ENCODE peak calls at places on chromosomes 5 and 9, in eight cellular contexts. D is psoas muscle, N is tibial nerve, S is IMR-90, T is right atrium auricular region, E is heart left ventricle, Y is gastrocnemius medialis, G is ovary. J is an unnamed sample.

GRCh38 chr5:172178301-172179031 is 9.6 kb downstream of the STK10 start:
- DNase-seq in D (no peak), N (no peak), S (no peak), T (no peak), E (no peak), Y (no peak), G (no peak), J (no peak)

GRCh38 chr5:57626703-57627102 is 144.1 kb upstream of the ACTBL2 start:
- DNase-seq in D (no peak), N (no peak), S (no peak), T (no peak), E (no peak), Y (no peak), G (no peak), J (no peak)

GRCh38 chr9:109251080-109251775 is 69.6 kb downstream of the EPB41L4B start:
- DNase-seq in D (no peak), N (no peak), S (peak; percentile 65), T (no peak), E (no peak), Y (no peak), G (peak; percentile 45), J (no peak)

GRCh38 chr5:32531885-32532520 is 53.4 kb upstream of the SUB1 start:
- DNase-seq in D (no peak), N (no peak), S (peak; percentile 74), T (no peak), E (no peak), Y (no peak), G (no peak), J (no peak)

GRCh38 chr9:123929177-123929869 is 603 bp downstream of the DENND1A start:
- DNase-seq in D (no peak), N (no peak), S (no peak), T (no peak), E (no peak), Y (peak; percentile 13), G (peak; percentile 29), J (no peak)

GRCh38 chr9:116133163-116133562 is 20.4 kb upstream of the PAPPA start:
- DNase-seq in D (no peak), N (no peak), S (no peak), T (no peak), E (no peak), Y (no peak), G (no peak), J (no peak)

GRCh38 chr5:159220206-159220605 is 10.9 kb upstream of the RNF145 start:
- DNase-seq in D (no peak), N (no peak), S (peak; percentile 8), T (no peak), E (no peak), Y (no peak), G (no peak), J (no peak)

GRCh38 chr9:120935383-120935857 is 8.8 kb upstream of the TRAF1 start:
- DNase-seq in D (peak; percentile 94), N (peak; percentile 99), S (peak; percentile 91), T (peak; percentile 99), E (peak; percentile 95), Y (peak; percentile 91), G (peak; percentile 95), J (peak; percentile 97)

GRCh38 chr5:81315336-81315735 is 13.9 kb downstream of the ZCCHC9 start:
- DNase-seq in D (no peak), N (no peak), S (peak; percentile 86), T (no peak), E (no peak), Y (no peak), G (no peak), J (no peak)

GRCh38 chr9:78133751-78134150 is 102.1 kb upstream of the CEP78 start:
- DNase-seq in D (no peak), N (no peak), S (no peak), T (no peak), E (no peak), Y (no peak), G (no peak), J (no peak)

GRCh38 chr9:113484258-113484730 is 20.8 kb downstream of the RGS3 start:
- DNase-seq in D (peak; percentile 42), N (no peak), S (peak; percentile 28), T (peak; percentile 74), E (peak; percentile 84), Y (peak; percentile 44), G (no peak), J (no peak)

GRCh38 chr5:17019324-17019723 is 83.2 kb upstream of the MYO10 start:
- DNase-seq in D (no peak), N (no peak), S (peak; percentile 72), T (no peak), E (peak; percentile 60), Y (no peak), G (no peak), J (no peak)

GRCh38 chr5:90528704-90529233 is 615 bp downstream of the LYSMD3 start:
- DNase-seq in D (no peak), N (peak; percentile 11), S (peak; percentile 29), T (no peak), E (no peak), Y (no peak), G (peak; percentile 18), J (no peak)
- H3K27ac ChIP-seq in D (peak overlapping the region; percentile 88), N (peak overlapping the region; percentile 93), S (peak overlapping the region; percentile 94), T (peak overlapping the region; percentile 96), E (peak overlapping the region; percentile 98), Y (peak overlapping the region; percentile 96), G (peak overlapping the region; percentile 93), J (peak overlapping the region; percentile 96)

GRCh38 chr5:154895606-154896561 is 37.5 kb downstream of the CNOT8 start:
- DNase-seq in D (no peak), N (no peak), S (no peak), T (no peak), E (no peak), Y (no peak), G (no peak), J (no peak)
- H3K4me1 ChIP-seq in D (no peaks in the 10 kb centered on the region), N (no peaks in the 10 kb centered on the region), S (no peaks in the 10 kb centered on the region), T (no peaks in the 10 kb centered on the region), E (no peaks in the 10 kb centered on the region), Y (no peaks in the 10 kb centered on the region), G (no peaks in the 10 kb centered on the region), J (no peaks in the 10 kb centered on the region)

DNA sequence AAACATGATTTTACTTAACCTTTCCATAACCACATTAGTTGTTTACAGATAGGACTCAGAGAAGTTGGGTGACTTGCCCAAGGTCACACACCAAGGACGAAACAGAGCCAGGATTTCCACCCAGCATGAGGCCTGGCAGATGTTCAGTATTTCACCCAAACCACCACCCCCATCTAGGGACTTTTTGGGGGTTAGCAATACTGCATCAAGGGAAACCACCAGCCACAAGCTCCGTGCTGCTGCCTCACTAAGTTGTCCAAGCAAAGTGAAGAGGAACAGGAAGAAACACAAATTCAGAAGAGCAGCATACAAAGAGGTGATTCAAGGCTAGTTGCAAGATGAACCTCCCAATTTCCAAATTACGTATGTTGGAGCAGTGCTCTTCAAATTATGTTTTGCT is 219.6 kb upstream of the RORB start:
- DNase-seq in D (no peak), N (no peak), S (no peak), T (no peak), E (no peak), Y (no peak), G (no peak), J (no peak)
- TF ChIP-seq CTCF in D (no peak), N (no peak), S (no peak), T (no peak), E (no peak), Y (no peak), G (no peak), J (no peak)

GRCh38 chr5:39361306-39361705 is 3.0 kb downstream of the C9 start:
- DNase-seq in D (no peak), N (no peak), S (no peak), T (no peak), E (no peak), Y (no peak), G (no peak), J (no peak)
- H3K27ac ChIP-seq in D (no peak overlapping the region), N (no peak overlapping the region), S (no peak overlapping the region), T (no peak overlapping the region), E (no peak overlapping the region), Y (no peak overlapping the region), G (no peak overlapping the region), J (no peak overlapping the region)

GRCh38 chr9:127915801-127916664 is 808 bp downstream of the ST6GALNAC4 start:
- DNase-seq in D (no peak), N (no peak), S (no peak), T (no peak), E (no peak), Y (peak; percentile 54), G (peak; percentile 36), J (no peak)
- H3K4me1 ChIP-seq in D (peaks cover 34% of the 10 kb centered on the region), N (peaks cover 34% of the 10 kb centered on the region), S (peaks cover 27% of the 10 kb centered on the region), T (peaks cover 51% of the 10 kb centered on the region), E (peaks cover 19% of the 10 kb centered on the region), Y (peaks cover 20% of the 10 kb centered on the region), G (peaks cover 4% of the 10 kb centered on the region), J (peaks cover 40% of the 10 kb centered on the region)

GRCh38 chr5:76209297-76209696 is 126.1 kb downstream of the SV2C start:
- DNase-seq in D (no peak), N (no peak), S (no peak), T (no peak), E (no peak), Y (no peak), G (no peak), J (no peak)
- TF ChIP-seq CTCF in D (no peak), N (no peak), S (no peak), T (no peak), E (no peak), Y (no peak), G (no peak), J (no peak)

GRCh38 chr9:2677927-2678889 is 39.1 kb upstream of the KCNV2 start:
- DNase-seq in D (no peak), N (no peak), S (no peak), T (no peak), E (no peak), Y (no peak), G (no peak), J (no peak)

GRCh38 chr9:2674141-2674824 is 43.0 kb upstream of the KCNV2 start:
- DNase-seq in D (no peak), N (no peak), S (no peak), T (no peak), E (no peak), Y (no peak), G (no peak), J (no peak)

GRCh38 chr9:2681981-2682380 is 35.3 kb upstream of the KCNV2 start:
- DNase-seq in D (no peak), N (no peak), S (no peak), T (no peak), E (no peak), Y (no peak), G (no peak), J (no peak)

GRCh38 chr9:2676466-2676865 is 40.8 kb upstream of the KCNV2 start:
- DNase-seq in D (no peak), N (no peak), S (no peak), T (no peak), E (no peak), Y (no peak), G (peak; percentile 18), J (no peak)

GRCh38 chr9:2679011-2679410 is 38.3 kb upstream of the KCNV2 start:
- DNase-seq in D (no peak), N (no peak), S (no peak), T (no peak), E (no peak), Y (peak; percentile 34), G (no peak), J (no peak)
- H3K27ac ChIP-seq in D (no peak overlapping the region), N (no peak overlapping the region), S (no peak overlapping the region), T (no peak overlapping the region), E (no peak overlapping the region), Y (peak overlapping the region; percentile 45), G (no peak overlapping the region), J (no peak overlapping the region)

GRCh38 chr9:134344068-134344820 is 18.0 kb downstream of the RXRA start:
- DNase-seq in D (peak; percentile 68), N (peak; percentile 61), S (peak; percentile 9), T (no peak), E (peak; percentile 85), Y (no peak), G (no peak), J (no peak)
- H3K4me1 ChIP-seq in D (peaks cover 100% of the 10 kb centered on the region), N (peaks cover 92% of the 10 kb centered on the region), S (peaks cover 21% of the 10 kb centered on the region), T (peaks cover 100% of the 10 kb centered on the region), E (peaks cover 85% of the 10 kb centered on the region), Y (peaks cover 100% of the 10 kb centered on the region), G (peaks cover 69% of the 10 kb centered on the region), J (peaks cover 76% of the 10 kb centered on the region)

J was measured in ascending aorta.